ENCODE peak calls at places on chromosomes 1 and 21, in eight cellular contexts. D is A549; J is skeletal muscle cell; H is tibial nerve; O is naive thymus-derived CD4-positive, alpha-beta T cell; R is fibroblast of mammary gland; Q is body of pancreas; T is left ventricle myocardium inferior. I is an unnamed sample.

GRCh38 chr1:63662846-63663245 is 69.6 kb downstream of the PGM1 start:
- DNase-seq in D (peak), J (no peak), H (no peak), O (no peak), R (peak), Q (no peak), T (no peak), I (no peak)

GRCh38 chr1:53585116-53585515 is 125.9 kb downstream of the DMRTB1 start:
- DNase-seq in D (no peak), J (no peak), H (no peak), O (peak), R (peak), Q (no peak), T (no peak), I (no peak)

GRCh38 chr1:74847720-74848119 is 114.8 kb downstream of the TYW3 start:
- DNase-seq in D (no peak), J (no peak), H (no peak), O (no peak), R (no peak), Q (no peak), T (no peak), I (no peak)

GRCh38 chr1:32241011-32241763 is 5.8 kb upstream of the FAM167B start:
- DNase-seq in D (peak), J (no peak), H (no peak), O (peak), R (peak), Q (peak), T (peak), I (peak)

GRCh38 chr1:107430540-107431228 is 289.8 kb downstream of the NTNG1 start:
- DNase-seq in D (peak), J (no peak), H (no peak), O (no peak), R (peak), Q (peak), T (no peak), I (no peak)

GRCh38 chr21:41766883-41767605 is at the start of gene RIPK4:
- DNase-seq in D (peak), J (no peak), H (no peak), O (peak), R (no peak), Q (peak), T (no peak), I (peak)

GRCh38 chr1:178609015-178609414 is 96.1 kb downstream of the TEX35 start:
- DNase-seq in D (no peak), J (peak), H (no peak), O (no peak), R (peak), Q (no peak), T (no peak), I (no peak)

GRCh38 chr1:2865571-2866414 is 64.3 kb upstream of the TTC34 start:
- DNase-seq in D (no peak), J (no peak), H (no peak), O (no peak), R (no peak), Q (no peak), T (no peak), I (no peak)

GRCh38 chr1:37448691-37449417 is 25.5 kb upstream of the ZC3H12A start:
- DNase-seq in D (no peak), J (no peak), H (no peak), O (no peak), R (peak), Q (no peak), T (no peak), I (no peak)

GRCh38 chr1:85734961-85735360 is 26.7 kb upstream of the ZNHIT6 start:
- DNase-seq in D (peak), J (no peak), H (no peak), O (no peak), R (no peak), Q (no peak), T (no peak), I (no peak)

GRCh38 chr1:179825798-179826460 is 51.7 kb downstream of the TOR1AIP2 start:
- DNase-seq in D (no peak), J (no peak), H (no peak), O (no peak), R (no peak), Q (no peak), T (no peak), I (no peak)

GRCh38 chr21:42257091-42257760 is 38.3 kb downstream of the ABCG1 start:
- DNase-seq in D (no peak), J (no peak), H (no peak), O (no peak), R (no peak), Q (no peak), T (no peak), I (no peak)

GRCh38 chr1:84300991-84301758 is at the start of gene SAMD13:
- DNase-seq in D (peak), J (peak), H (peak), O (peak), R (peak), Q (peak), T (peak), I (peak)

GRCh38 chr1:239913141-239913585 is 178.5 kb upstream of the FMN2 start:
- DNase-seq in D (no peak), J (no peak), H (no peak), O (no peak), R (no peak), Q (no peak), T (no peak), I (peak)

GRCh38 chr1:30419246-30419720 is 304.1 kb downstream of the MATN1 start:
- DNase-seq in D (no peak), J (no peak), H (no peak), O (no peak), R (no peak), Q (no peak), T (no peak), I (no peak)

GRCh38 chr1:43441894-43442632 is 11.7 kb downstream of the HYI start:
- DNase-seq in D (no peak), J (no peak), H (no peak), O (no peak), R (no peak), Q (no peak), T (no peak), I (peak)

GRCh38 chr1:42730002-42730401 is 10.0 kb downstream of the CLDN19 start:
- DNase-seq in D (no peak), J (no peak), H (no peak), O (no peak), R (no peak), Q (no peak), T (no peak), I (no peak)

GRCh38 chr1:42753070-42753469 is 13.0 kb upstream of the CLDN19 start:
- DNase-seq in D (no peak), J (no peak), H (no peak), O (no peak), R (peak), Q (no peak), T (no peak), I (no peak)

GRCh38 chr1:247854899-247855545 is 2.0 kb upstream of the TRIM58 start:
- DNase-seq in D (no peak), J (no peak), H (no peak), O (no peak), R (no peak), Q (no peak), T (no peak), I (peak)

GRCh38 chr1:209879539-209879938 is 51.8 kb downstream of the UTP25 start:
- DNase-seq in D (peak), J (no peak), H (no peak), O (no peak), R (peak), Q (no peak), T (no peak), I (no peak)

GRCh38 chr1:154752273-154753030 is 117.6 kb downstream of the KCNN3 start:
- DNase-seq in D (no peak), J (no peak), H (no peak), O (no peak), R (no peak), Q (no peak), T (no peak), I (no peak)

GRCh38 chr1:184379111-184379752 is 7.6 kb upstream of the C1orf21 start:
- DNase-seq in D (peak), J (no peak), H (no peak), O (no peak), R (no peak), Q (no peak), T (no peak), I (no peak)

GRCh38 chr1:11501491-11501897 is 22.5 kb downstream of the DISP3 start:
- DNase-seq in D (no peak), J (no peak), H (no peak), O (peak), R (peak), Q (no peak), T (peak), I (peak)

GRCh38 chr1:208409171-208409570 is 165.0 kb upstream of the PLXNA2 start:
- DNase-seq in D (no peak), J (no peak), H (no peak), O (no peak), R (no peak), Q (no peak), T (no peak), I (no peak)

GRCh38 chr1:35268282-35269189 is at the start of gene ZMYM4:
- DNase-seq in D (peak), J (peak), H (peak), O (peak), R (peak), Q (peak), T (peak), I (peak)

GRCh38 chr1:38037481-38037939 is 9.1 kb downstream of the POU3F1 start:
- DNase-seq in D (no peak), J (no peak), H (no peak), O (no peak), R (peak), Q (no peak), T (no peak), I (no peak)

GRCh38 chr1:151988405-151988851 is 5.2 kb downstream of the S100A10 start:
- DNase-seq in D (peak), J (no peak), H (no peak), O (no peak), R (peak), Q (no peak), T (no peak), I (no peak)

GRCh38 chr1:94698759-94699502 is 121.2 kb upstream of the SLC44A3 start:
- DNase-seq in D (peak), J (no peak), H (no peak), O (no peak), R (peak), Q (no peak), T (no peak), I (no peak)

GRCh38 chr1:247370786-247371732 is 39.4 kb upstream of the ZNF496 start:
- DNase-seq in D (no peak), J (no peak), H (no peak), O (no peak), R (no peak), Q (peak), T (no peak), I (no peak)

GRCh38 chr21:35256468-35256988 is 207.4 kb upstream of the RUNX1 start:
- DNase-seq in D (peak), J (peak), H (peak), O (no peak), R (peak), Q (peak), T (peak), I (peak)

GRCh38 chr1:230797376-230798186 is 50.4 kb downstream of the CAPN9 start:
- DNase-seq in D (peak), J (peak), H (peak), O (no peak), R (peak), Q (peak), T (peak), I (no peak)

GRCh38 chr1:226248091-226248490 is 24.6 kb downstream of the MIXL1 start:
- DNase-seq in D (no peak), J (no peak), H (no peak), O (no peak), R (peak), Q (no peak), T (no peak), I (no peak)

GRCh38 chr1:38198099-38198498 is 151.5 kb upstream of the POU3F1 start:
- DNase-seq in D (no peak), J (no peak), H (no peak), O (no peak), R (no peak), Q (no peak), T (no peak), I (no peak)

GRCh38 chr1:170461762-170462384 is 70.1 kb upstream of the GORAB start:
- DNase-seq in D (no peak), J (peak), H (no peak), O (no peak), R (peak), Q (peak), T (no peak), I (no peak)

DNA sequence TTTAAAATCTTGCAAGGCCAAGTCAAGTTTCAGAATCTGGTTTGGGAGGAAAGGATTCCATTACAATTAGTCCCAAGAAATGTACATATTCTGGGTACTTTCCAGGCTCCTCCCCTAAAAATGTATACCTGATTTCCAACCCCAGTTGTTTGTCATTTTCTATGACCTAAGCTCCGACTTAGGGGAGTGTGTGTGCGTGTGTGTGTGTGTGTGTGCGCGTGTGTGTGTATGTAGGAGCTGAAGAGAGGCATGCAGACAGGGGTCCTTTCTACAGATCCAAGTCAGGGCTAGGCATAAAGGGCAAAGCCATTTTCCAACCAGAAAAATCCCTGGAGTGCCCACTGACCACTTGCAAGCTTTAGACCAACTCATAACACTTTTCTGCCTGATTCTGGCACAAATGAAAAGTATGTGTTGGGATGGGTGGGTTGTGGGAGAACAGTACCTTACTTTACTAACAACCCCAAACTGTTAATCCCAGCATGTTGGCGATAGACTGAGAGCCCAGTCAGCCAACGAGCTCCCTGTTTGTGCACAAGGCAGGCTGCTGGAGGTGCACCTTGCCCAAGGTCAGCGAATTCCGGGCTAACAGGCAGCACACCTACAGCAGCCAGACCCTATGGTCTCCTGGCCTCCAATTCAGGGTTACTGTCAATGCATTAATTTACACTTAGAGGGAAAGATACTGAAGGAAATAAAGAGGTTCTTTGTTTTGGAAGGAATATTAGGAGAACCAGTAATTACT is 1.7 kb downstream of the TRABD2B start:
- DNase-seq in D (no peak), J (no peak), H (no peak), O (no peak), R (no peak), Q (no peak), T (no peak), I (peak)
- H3K4me3 ChIP-seq in D (no peak), J (no peak), H (peak), O (no peak), R (no peak), Q (no peak), T (peak), I (peak)

GRCh38 chr21:43927591-43928229 is 62.7 kb downstream of the AGPAT3 start:
- DNase-seq in D (no peak), J (no peak), H (no peak), O (no peak), R (no peak), Q (no peak), T (no peak), I (peak)
- H3K4me3 ChIP-seq in D (no peak), J (no peak), H (no peak), O (no peak), R (no peak), Q (no peak), T (no peak), I (no peak)

DNA sequence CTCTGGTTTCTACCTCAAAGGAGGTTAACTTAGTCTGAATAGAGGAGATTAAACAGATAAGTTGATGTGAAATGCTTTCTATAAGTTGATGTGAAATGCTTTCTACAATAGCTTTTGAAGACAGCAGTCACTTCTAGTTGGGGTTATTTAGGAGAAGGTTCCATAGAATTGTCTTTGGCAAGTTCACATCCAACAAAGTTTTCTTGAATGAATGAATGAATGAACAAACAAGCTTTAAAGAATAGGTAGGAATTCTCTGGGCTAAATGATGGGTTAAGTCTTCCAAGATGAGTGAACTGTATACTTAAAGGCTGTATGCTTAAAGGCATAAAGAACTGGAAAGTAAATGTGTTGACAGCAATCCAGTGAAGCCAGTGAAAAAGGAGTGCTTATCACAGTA is 1.9 kb downstream of the CDC73 start:
- DNase-seq in D (no peak), J (no peak), H (no peak), O (no peak), R (no peak), Q (no peak), T (no peak), I (no peak)
- H3K4me3 ChIP-seq in D (peak), J (peak), H (peak), O (peak), R (peak), Q (no peak), T (peak), I (no peak)

DNA sequence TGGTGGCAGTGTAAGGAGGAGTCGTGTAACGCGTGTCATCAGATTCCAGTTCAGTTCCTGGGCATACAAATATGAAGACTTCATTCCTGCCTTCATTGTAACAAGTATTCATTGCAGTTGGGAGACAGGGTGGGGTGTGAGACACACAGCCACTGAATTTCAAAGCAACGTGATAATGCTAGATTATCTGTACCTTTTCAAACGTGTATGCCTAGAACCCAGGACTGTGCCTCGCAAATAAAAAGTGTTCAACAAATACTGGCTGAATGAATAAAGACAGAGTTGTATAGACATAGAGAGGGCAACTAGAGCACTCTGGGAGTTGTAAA is 571 bp upstream of the YOD1 start:
- DNase-seq in D (no peak), J (no peak), H (no peak), O (no peak), R (no peak), Q (no peak), T (no peak), I (no peak)
- H3K4me3 ChIP-seq in D (peak), J (no peak), H (peak), O (peak), R (no peak), Q (no peak), T (peak), I (no peak)

GRCh38 chr1:76278711-76279386 is 204.3 kb downstream of the ST6GALNAC3 start:
- DNase-seq in D (no peak), J (no peak), H (no peak), O (no peak), R (no peak), Q (no peak), T (no peak), I (no peak)
- H3K4me3 ChIP-seq in D (no peak), J (no peak), H (no peak), O (no peak), R (no peak), Q (no peak), T (no peak), I (no peak)

I was measured in right lobe of liver.